ENCODE peak calls at places on chromosomes 3 and 15, in five cellular contexts. H is DMS153; N is naive thymus-derived CD4-positive, alpha-beta T cell; V is GM04504; O is KG1. G is an unnamed sample.

GRCh38 chr3:53244281-53244680 is 11.5 kb downstream of the TKT start:
- DNase-seq in N (no peak), H (no peak), V (no peak), O (no peak), G (no peak)

GRCh38 chr3:105958237-105959000 is 89.6 kb upstream of the CBLB start:
- DNase-seq in H (no peak), N (no peak), V (no peak), O (no peak), G (no peak)

GRCh38 chr3:144129536-144130214 is 158.1 kb downstream of the DIPK2A start:
- DNase-seq in H (no peak), V (no peak), N (no peak), O (no peak), G (no peak)

GRCh38 chr15:42215854-42216829 is 8.0 kb upstream of the VPS39 start:
- DNase-seq in H (no peak), V (no peak), N (no peak), O (no peak), G (peak; percentile 35)

GRCh38 chr3:129462365-129462968 is 22.4 kb downstream of the IFT122 start:
- DNase-seq in O (no peak), H (no peak), V (no peak), N (no peak), G (no peak)

GRCh38 chr3:9347887-9348286 is 15.0 kb upstream of the THUMPD3 start:
- DNase-seq in N (no peak), O (no peak), H (no peak), V (peak; percentile 60), G (no peak)

GRCh38 chr3:112365636-112366035 is 32.7 kb downstream of the CD200 start:
- DNase-seq in H (no peak), V (no peak), N (no peak), O (no peak), G (no peak)

GRCh38 chr15:27250223-27250622 is 279.2 kb downstream of the GABRG3 start:
- DNase-seq in H (peak; percentile 91), V (no peak), O (no peak), N (no peak), G (peak; percentile 41)

GRCh38 chr3:136960838-136961836 is 3.4 kb downstream of the IL20RB start:
- DNase-seq in N (no peak), O (no peak), H (no peak), V (peak; percentile 53), G (no peak)

GRCh38 chr3:17806201-17806600 is 63.8 kb upstream of the TBC1D5 start:
- DNase-seq in V (no peak), N (no peak), O (no peak), H (no peak), G (no peak)

GRCh38 chr15:32683906-32684584 is 33.8 kb upstream of the GREM1 start:
- DNase-seq in H (no peak), O (no peak), N (no peak), V (peak; percentile 96), G (no peak)

GRCh38 chr15:33330931-33331330 is 20.2 kb downstream of the RYR3 start:
- DNase-seq in O (no peak), V (no peak), H (no peak), N (no peak), G (no peak)

GRCh38 chr3:184558726-184559125 is 2.9 kb upstream of the EPHB3 start:
- DNase-seq in H (no peak), O (no peak), V (no peak), N (no peak), G (no peak)

GRCh38 chr3:193870376-193871092 is 265.4 kb upstream of the HES1 start:
- DNase-seq in V (no peak), H (no peak), O (no peak), N (no peak), G (peak; percentile 71)

GRCh38 chr15:42146551-42147430 is 9.6 kb downstream of the PLA2G4F start:
- DNase-seq in V (no peak), O (no peak), N (no peak), H (no peak), G (no peak)

GRCh38 chr3:151259664-151260063 is 18.7 kb downstream of the P2RY14 start:
- DNase-seq in H (no peak), O (no peak), N (no peak), V (no peak), G (no peak)

GRCh38 chr3:148902173-148902791 is 37.2 kb downstream of the CPA3 start:
- DNase-seq in O (no peak), H (no peak), N (no peak), V (peak; percentile 67), G (no peak)

GRCh38 chr3:136862953-136863352 is 945 bp downstream of the NCK1 start:
- DNase-seq in H (no peak), N (no peak), O (no peak), V (no peak), G (no peak)

GRCh38 chr3:100492810-100493140 is 356 bp downstream of the TMEM45A start:
- DNase-seq in V (no peak), N (no peak), H (no peak), O (no peak), G (no peak)

GRCh38 chr3:174146008-174146407 is 713.1 kb upstream of the NAALADL2 start:
- DNase-seq in V (no peak), O (no peak), N (no peak), H (no peak), G (no peak)

GRCh38 chr15:76529911-76530310 is 193.3 kb downstream of the ISL2 start:
- DNase-seq in N (no peak), O (no peak), V (no peak), H (no peak), G (no peak)

GRCh38 chr15:69735126-69735525 is 282.5 kb downstream of the RPLP1 start:
- DNase-seq in V (no peak), H (no peak), O (no peak), N (no peak), G (no peak)